ENCODE peak calls at places on chromosomes 3 and 15, in ten cellular contexts. E, C, N, F, Y, J, R, S, U and T are unnamed samples.

GRCh38 chr15:31024330-31024729 is 32.9 kb upstream of the MTMR10 start:
- DNase-seq in E (peak; percentile 93), C (no peak), N (peak; percentile 68), F (no peak), Y (peak; percentile 28), J (no peak), R (no peak), S (peak; percentile 95), U (peak; percentile 97), T (no peak)

GRCh38 chr3:133884547-133885240 is 11.0 kb downstream of the RAB6B start:
- DNase-seq in E (no peak), C (peak; percentile 2), N (no peak), F (no peak), Y (no peak), J (no peak), R (no peak), S (no peak), U (no peak), T (peak; percentile 4)

GRCh38 chr3:129001101-129001816 is at the start of gene EFCC1:
- DNase-seq in E (no peak), C (peak; percentile 66), N (peak; percentile 74), F (peak; percentile 85), Y (peak; percentile 72), J (peak; percentile 62), R (no peak), S (no peak), U (no peak), T (no peak)

GRCh38 chr3:8607285-8608040 is 37.1 kb downstream of the SSUH2 start:
- DNase-seq in E (peak; percentile 59), C (peak; percentile 51), N (peak; percentile 43), F (peak; percentile 69), Y (peak; percentile 46), J (no peak), R (peak; percentile 85), S (no peak), U (peak; percentile 31), T (no peak)

GRCh38 chr3:35772364-35773009 is 133.2 kb downstream of the ARPP21 start:
- DNase-seq in E (no peak), C (no peak), N (no peak), F (no peak), Y (no peak), J (no peak), R (no peak), S (no peak), U (no peak), T (no peak)

GRCh38 chr15:74460298-74460697 is 662 bp downstream of the UBL7 start:
- DNase-seq in E (no peak), C (no peak), N (no peak), F (no peak), Y (no peak), J (no peak), R (no peak), S (no peak), U (peak; percentile 5), T (peak; percentile 70)

GRCh38 chr15:39672184-39672583 is 91.3 kb downstream of the THBS1 start:
- DNase-seq in E (no peak), C (no peak), N (no peak), F (no peak), Y (no peak), J (no peak), R (no peak), S (no peak), U (no peak), T (no peak)

GRCh38 chr3:140931016-140931454 is 10.6 kb upstream of the SLC25A36 start:
- DNase-seq in E (no peak), C (peak; percentile 49), N (peak; percentile 72), F (no peak), Y (peak; percentile 52), J (no peak), R (no peak), S (no peak), U (no peak), T (no peak)

GRCh38 chr3:152403632-152404066 is 134.9 kb downstream of the MBNL1 start:
- DNase-seq in E (no peak), C (peak; percentile 73), N (no peak), F (peak; percentile 78), Y (no peak), J (no peak), R (peak; percentile 97), S (no peak), U (no peak), T (no peak)

GRCh38 chr3:149243540-149243939 is 21.9 kb upstream of the CP start:
- DNase-seq in E (no peak), C (peak; percentile 58), N (no peak), F (no peak), Y (no peak), J (no peak), R (no peak), S (no peak), U (no peak), T (no peak)

GRCh38 chr3:37745079-37745478 is 116.6 kb upstream of the CTDSPL start:
- DNase-seq in E (no peak), C (no peak), N (no peak), F (no peak), Y (no peak), J (no peak), R (no peak), S (no peak), U (no peak), T (no peak)

GRCh38 chr15:77537006-77537405 is 95.7 kb downstream of the LINGO1 start:
- DNase-seq in E (no peak), C (no peak), N (no peak), F (no peak), Y (no peak), J (no peak), R (peak; percentile 31), S (no peak), U (no peak), T (no peak)

GRCh38 chr15:31216210-31216911 is 110.3 kb upstream of the KLF13 start:
- DNase-seq in E (no peak), C (peak; percentile 96), N (peak; percentile 83), F (peak; percentile 95), Y (peak; percentile 68), J (peak; percentile 96), R (peak; percentile 92), S (peak; percentile 91), U (peak; percentile 83), T (peak; percentile 85)

DNA sequence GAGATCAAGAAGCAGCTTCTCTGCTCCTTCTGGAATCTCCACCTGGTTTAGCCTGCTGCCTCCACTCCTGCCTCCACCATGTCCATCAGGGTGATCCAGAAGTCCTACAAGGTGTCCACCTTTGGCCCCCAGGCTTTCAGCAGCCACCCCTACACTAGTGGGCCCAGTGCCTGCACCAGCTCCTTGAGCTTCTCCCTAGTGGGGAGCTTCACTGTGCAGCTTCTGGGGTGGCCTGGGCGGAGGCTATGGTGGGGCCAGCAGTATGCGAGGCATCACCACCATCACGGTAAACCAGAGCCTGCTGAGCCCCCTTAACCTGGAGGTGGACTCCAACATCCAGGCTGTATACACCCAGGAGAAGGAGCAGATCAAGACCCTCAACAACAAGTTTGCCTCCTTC is 2.4 kb upstream of the KPNA4 start:
- DNase-seq in E (no peak), C (no peak), N (no peak), F (no peak), Y (no peak), J (no peak), R (no peak), S (no peak), U (no peak), T (no peak)
- TF ChIP-seq CTCF in E (no peak), C (no peak), N (no peak), F (no peak), Y (no peak), J (no peak), R (no peak), S (no peak), U (no peak), T (no peak)

DNA sequence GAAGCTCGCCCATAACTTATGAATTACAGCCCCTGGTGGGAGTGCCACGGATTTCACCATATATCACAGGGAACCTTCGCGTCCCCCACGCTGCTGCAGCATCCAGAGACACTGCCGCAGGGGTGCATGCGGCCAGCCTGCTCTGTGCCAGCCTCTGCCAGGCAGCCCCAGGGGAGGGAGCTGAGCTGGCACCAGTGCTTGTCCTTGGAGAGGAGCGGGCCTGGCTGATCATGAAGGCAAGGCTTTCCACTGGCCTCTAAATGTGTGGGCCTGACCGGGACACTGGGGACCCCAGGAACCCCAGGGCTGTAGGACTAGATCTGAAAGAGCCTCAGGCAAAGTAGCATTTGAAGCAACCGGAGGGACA is 114.3 kb downstream of the ETFA start:
- DNase-seq in E (no peak), C (no peak), N (no peak), F (peak; percentile 40), Y (no peak), J (no peak), R (peak; percentile 83), S (peak; percentile 72), U (no peak), T (no peak)
- TF ChIP-seq CTCF in E (no peak), C (no peak), N (no peak), F (no peak), Y (no peak), J (no peak), R (no peak), S (peak; percentile 15), U (no peak), T (no peak)

DNA sequence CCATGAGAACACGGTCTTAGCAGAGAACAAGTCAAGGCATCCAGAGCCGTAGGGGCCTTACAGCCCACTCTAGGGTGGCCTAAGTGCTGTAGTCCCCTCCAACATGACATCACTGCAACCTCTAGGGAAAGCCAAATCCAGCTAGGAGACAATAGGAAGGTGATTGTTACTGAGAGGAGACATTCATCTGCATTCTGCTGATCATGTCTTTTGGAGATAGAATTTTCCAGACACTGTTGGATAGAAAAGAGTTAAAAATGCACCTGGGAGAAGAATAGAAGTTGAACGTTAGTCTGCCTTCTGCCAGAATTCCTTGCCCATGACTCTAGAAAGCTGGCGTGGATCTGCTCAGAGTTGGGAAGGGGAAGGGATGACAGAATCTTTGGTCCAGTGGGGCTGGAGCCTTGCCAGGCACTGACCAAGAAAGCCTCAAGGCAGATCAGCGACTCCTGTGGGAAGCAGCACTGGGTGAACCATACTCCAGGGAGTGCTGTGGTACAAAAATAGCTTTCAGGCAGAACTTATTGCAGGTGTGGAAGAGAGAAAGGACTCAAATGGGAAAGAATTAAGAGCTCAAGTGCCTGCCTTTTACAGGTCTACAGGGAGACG is 44.8 kb upstream of the RAF1 start:
- DNase-seq in E (peak; percentile 82), C (no peak), N (no peak), F (peak; percentile 34), Y (no peak), J (no peak), R (peak; percentile 81), S (peak; percentile 74), U (peak; percentile 41), T (no peak)
- TF ChIP-seq CTCF in E (peak; percentile 52), C (no peak), N (no peak), F (peak; percentile 40), Y (no peak), J (no peak), R (peak; percentile 11), S (peak; percentile 15), U (no peak), T (no peak)

DNA sequence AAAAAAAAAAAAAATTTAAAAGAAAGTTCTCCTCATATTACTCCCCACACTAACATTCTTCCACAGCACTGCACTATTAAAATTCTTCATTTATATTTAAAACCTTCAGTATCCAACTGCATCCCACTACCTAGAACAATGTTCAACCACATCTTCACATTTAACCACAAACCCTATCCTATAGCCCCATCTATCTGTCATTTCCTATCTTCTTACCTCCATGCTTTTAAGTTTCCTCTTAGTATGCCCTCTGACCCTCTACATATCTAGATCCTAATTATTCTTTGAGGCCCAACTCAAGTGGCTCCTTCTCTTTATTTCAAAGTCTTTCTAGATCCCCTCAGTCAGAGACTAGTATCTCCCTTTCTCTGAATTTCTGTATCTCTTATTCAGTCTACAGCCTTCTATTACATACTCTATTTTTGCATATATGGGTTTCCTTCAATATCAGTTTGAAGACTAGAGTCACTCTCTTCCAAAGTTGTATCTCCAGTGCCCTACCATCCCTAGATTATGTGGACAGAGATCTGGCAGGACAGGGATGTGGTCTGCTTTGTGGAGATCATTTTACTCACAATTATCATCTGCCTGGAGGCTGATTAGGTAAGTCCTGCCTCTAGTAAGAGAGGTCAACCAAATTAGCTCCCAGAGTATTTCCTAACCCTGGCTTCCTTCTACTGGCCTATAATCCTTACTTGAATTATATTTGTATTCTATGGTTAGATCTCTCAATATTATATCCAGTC is 1.4 kb downstream of the CIAO2A start:
- DNase-seq in E (no peak), C (no peak), N (no peak), F (no peak), Y (no peak), J (no peak), R (no peak), S (no peak), U (no peak), T (no peak)
- TF ChIP-seq CTCF in E (no peak), C (no peak), N (peak; percentile 46), F (no peak), Y (no peak), J (peak; percentile 14), R (no peak), S (peak; percentile 46), U (no peak), T (peak; percentile 31)